ENCODE peak calls at places on chromosomes 4 and X, in nine cellular contexts. K is AG08395, T is ovary, I is NCI-H2029, E is esophagus muscularis mucosa, F is NCI-H1930, O is DND-41, R is NCI-H460, S is NCI-H1105 treated with DMSO at 0.1 percent for 48 hours. B is an unnamed sample.

GRCh38 chrX:16096131-16096530 is 27.2 kb upstream of the GRPR start:
- DNase-seq in K (no peak), T (no peak), I (no peak), E (no peak), F (no peak), O (no peak), R (no peak), S (no peak), B (no peak)

GRCh38 chr4:56668267-56668666 is 12.8 kb downstream of the HOPX start:
- DNase-seq in K (peak), T (no peak), I (no peak), E (no peak), F (no peak), O (no peak), R (no peak), S (no peak), B (no peak)

GRCh38 chrX:51894697-51895336 is 1.4 kb downstream of the MAGED1 start:
- DNase-seq in K (no peak), T (peak), I (no peak), E (no peak), F (no peak), O (peak), R (no peak), S (peak), B (peak)

GRCh38 chr4:81609844-81610243 is 138.1 kb upstream of the RASGEF1B start:
- DNase-seq in K (no peak), T (no peak), I (no peak), E (no peak), F (no peak), O (no peak), R (no peak), S (peak), B (no peak)

GRCh38 chrX:40105791-40106676 is 8.3 kb upstream of the BCOR start:
- DNase-seq in K (no peak), T (peak), I (peak), E (no peak), F (peak), O (peak), R (peak), S (no peak), B (peak)

GRCh38 chr4:109007976-109008375 is 245.1 kb upstream of the ETNPPL start:
- DNase-seq in K (no peak), T (no peak), I (no peak), E (no peak), F (no peak), O (no peak), R (no peak), S (no peak), B (no peak)

GRCh38 chrX:48854898-48855297 is 19.5 kb upstream of the PCSK1N start:
- DNase-seq in K (no peak), T (no peak), I (no peak), E (no peak), F (no peak), O (peak), R (no peak), S (no peak), B (no peak)

GRCh38 chrX:111363741-111364140 is 48.3 kb downstream of the DCX start:
- DNase-seq in K (no peak), T (no peak), I (no peak), E (no peak), F (no peak), O (no peak), R (no peak), S (no peak), B (no peak)

GRCh38 chrX:118694628-118695027 is 32.8 kb upstream of the IL13RA1 start:
- DNase-seq in K (no peak), T (no peak), I (no peak), E (no peak), F (no peak), O (no peak), R (no peak), S (no peak), B (no peak)

GRCh38 chr4:54155936-54156335 is 56.0 kb downstream of the GSX2 start:
- DNase-seq in K (no peak), T (no peak), I (no peak), E (no peak), F (no peak), O (no peak), R (no peak), S (no peak), B (no peak)

GRCh38 chrX:21972721-21973120 is 32.2 kb downstream of the SMS start:
- DNase-seq in K (no peak), T (no peak), I (no peak), E (no peak), F (no peak), O (no peak), R (no peak), S (no peak), B (no peak)

GRCh38 chr4:169314906-169315305 is 44.1 kb upstream of the SH3RF1 start:
- DNase-seq in K (peak), T (peak), I (peak), E (peak), F (no peak), O (no peak), R (peak), S (peak), B (peak)

GRCh38 chr4:168634276-168634802 is 137.5 kb downstream of the PALLD start:
- DNase-seq in K (peak), T (peak), I (no peak), E (no peak), F (no peak), O (no peak), R (no peak), S (no peak), B (no peak)